ENCODE peak calls at places on chromosome 17, in six cellular contexts. Y is H1; T is mesenchymal stem cell; Q is upper lobe of right lung; R is CD4-positive, CD25-positive, alpha-beta regulatory T cell; M is CD8-positive, alpha-beta memory T cell. S is an unnamed sample.

GRCh38 chr17:63571632-63572310 is 21.5 kb downstream of the DCAF7 start:
- DNase-seq in Q (no peak), R (no peak), M (no peak), Y (no peak), T (peak; percentile 82), S (no peak)

GRCh38 chr17:47847341-47848197 is 3.4 kb downstream of the SP6 start:
- DNase-seq in Q (no peak), Y (peak; percentile 91), M (no peak), T (no peak), R (no peak), S (no peak)

GRCh38 chr17:19341641-19342610 is 20.6 kb downstream of the B9D1 start:
- DNase-seq in Q (peak; percentile 59), Y (no peak), M (no peak), R (no peak), T (peak; percentile 50), S (no peak)

GRCh38 chr17:19933633-19934032 is 44.0 kb downstream of the AKAP10 start:
- DNase-seq in T (no peak), Y (no peak), Q (no peak), R (no peak), M (no peak), S (no peak)

GRCh38 chr17:80687819-80688218 is 143.2 kb downstream of the RPTOR start:
- DNase-seq in T (no peak), R (no peak), Y (no peak), M (no peak), Q (no peak), S (no peak)

GRCh38 chr17:43405861-43406260 is 7.1 kb downstream of the ARL4D start:
- DNase-seq in M (no peak), Y (no peak), R (no peak), T (no peak), Q (no peak), S (no peak)

GRCh38 chr17:73496232-73496631 is 148.0 kb downstream of the SDK2 start:
- DNase-seq in R (no peak), Q (no peak), T (no peak), Y (no peak), M (no peak), S (no peak)

GRCh38 chr17:83113381-83113780 is 34.0 kb downstream of the METRNL start:
- DNase-seq in Q (no peak), R (no peak), M (no peak), Y (no peak), T (no peak), S (no peak)

GRCh38 chr17:27241346-27241946 is 52.5 kb upstream of the WSB1 start:
- DNase-seq in Y (no peak), M (no peak), Q (no peak), T (no peak), R (no peak), S (no peak)

GRCh38 chr17:33290156-33290697 is 2.9 kb downstream of the ASIC2 start:
- DNase-seq in T (no peak), R (no peak), Q (no peak), M (no peak), Y (no peak), S (no peak)

GRCh38 chr17:34261568-34261967 is 6.5 kb downstream of the CCL2 start:
- DNase-seq in T (no peak), M (no peak), Q (no peak), R (no peak), Y (no peak), S (no peak)

GRCh38 chr17:65294184-65294719 is 157.1 kb downstream of the RGS9 start:
- DNase-seq in Y (peak; percentile 77), T (peak; percentile 59), M (peak; percentile 25), R (no peak), Q (peak; percentile 72), S (peak; percentile 60)

GRCh38 chr17:30821751-30822723 is 2.5 kb downstream of the CRLF3 start:
- DNase-seq in Q (no peak), R (peak; percentile 9), M (no peak), T (no peak), Y (no peak), S (no peak)

GRCh38 chr17:30819941-30820705 is 4.4 kb downstream of the CRLF3 start:
- DNase-seq in T (peak; percentile 20), M (no peak), R (no peak), Q (no peak), Y (no peak), S (no peak)

GRCh38 chr17:30812218-30813177 is 12.0 kb downstream of the CRLF3 start:
- DNase-seq in T (no peak), M (no peak), Y (no peak), R (no peak), Q (no peak), S (no peak)

GRCh38 chr17:30816165-30816564 is 8.3 kb downstream of the CRLF3 start:
- DNase-seq in Y (no peak), M (no peak), Q (no peak), R (no peak), T (no peak), S (no peak)
- H3K4me1 ChIP-seq in Y (no peaks in the 10 kb centered on the region), M (peaks cover 75% of the 10 kb centered on the region), Q (peaks cover 39% of the 10 kb centered on the region), R (peaks cover 76% of the 10 kb centered on the region), T (peaks cover 4% of the 10 kb centered on the region), S (no peaks in the 10 kb centered on the region)

GRCh38 chr17:7491583-7491982 is 7.4 kb downstream of the POLR2A start:
- DNase-seq in R (no peak), M (no peak), Q (no peak), Y (no peak), T (no peak), S (no peak)
- H3K4me3 ChIP-seq in R (no peak overlapping the region), M (no peak overlapping the region), Q (no peak overlapping the region), Y (no peak overlapping the region), T (no peak overlapping the region), S (no peak overlapping the region)

DNA sequence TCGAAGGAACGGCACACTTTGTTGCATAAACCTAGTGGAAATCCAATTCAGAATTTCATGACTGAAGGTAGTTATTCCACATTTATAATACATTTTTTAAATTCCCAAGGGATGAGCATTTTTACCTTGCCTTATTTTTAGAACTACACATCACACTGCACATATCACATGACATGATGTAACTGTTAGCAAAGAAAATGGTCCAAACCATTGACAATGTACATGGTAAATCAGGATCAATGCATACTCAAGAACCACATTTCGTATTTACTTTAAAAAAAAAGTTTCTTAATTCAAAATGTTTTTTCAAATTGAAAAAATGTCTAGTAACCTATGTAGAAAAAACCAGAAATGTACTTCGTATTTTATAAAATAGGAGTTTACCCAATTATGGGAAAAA is 2.5 kb downstream of the KANSL1 start:
- DNase-seq in T (no peak), M (no peak), R (no peak), Y (no peak), Q (no peak), S (no peak)
- H3K4me1 ChIP-seq in T (peaks cover 11% of the 10 kb centered on the region), M (peaks cover 66% of the 10 kb centered on the region), R (peaks cover 80% of the 10 kb centered on the region), Y (peaks cover 10% of the 10 kb centered on the region), Q (peaks cover 49% of the 10 kb centered on the region), S (peaks cover 56% of the 10 kb centered on the region)

GRCh38 chr17:77145635-77146632 is 5.2 kb downstream of the SEC14L1 start:
- DNase-seq in Y (no peak), R (no peak), Q (peak; percentile 79), T (peak; percentile 88), M (no peak), S (peak; percentile 84)
- H3K4me3 ChIP-seq in Y (no peak overlapping the region), R (peak overlapping the region; percentile 37), Q (peak overlapping the region; percentile 32), T (peak overlapping the region; percentile 27), M (no peak overlapping the region), S (peak overlapping the region; percentile 1)

DNA sequence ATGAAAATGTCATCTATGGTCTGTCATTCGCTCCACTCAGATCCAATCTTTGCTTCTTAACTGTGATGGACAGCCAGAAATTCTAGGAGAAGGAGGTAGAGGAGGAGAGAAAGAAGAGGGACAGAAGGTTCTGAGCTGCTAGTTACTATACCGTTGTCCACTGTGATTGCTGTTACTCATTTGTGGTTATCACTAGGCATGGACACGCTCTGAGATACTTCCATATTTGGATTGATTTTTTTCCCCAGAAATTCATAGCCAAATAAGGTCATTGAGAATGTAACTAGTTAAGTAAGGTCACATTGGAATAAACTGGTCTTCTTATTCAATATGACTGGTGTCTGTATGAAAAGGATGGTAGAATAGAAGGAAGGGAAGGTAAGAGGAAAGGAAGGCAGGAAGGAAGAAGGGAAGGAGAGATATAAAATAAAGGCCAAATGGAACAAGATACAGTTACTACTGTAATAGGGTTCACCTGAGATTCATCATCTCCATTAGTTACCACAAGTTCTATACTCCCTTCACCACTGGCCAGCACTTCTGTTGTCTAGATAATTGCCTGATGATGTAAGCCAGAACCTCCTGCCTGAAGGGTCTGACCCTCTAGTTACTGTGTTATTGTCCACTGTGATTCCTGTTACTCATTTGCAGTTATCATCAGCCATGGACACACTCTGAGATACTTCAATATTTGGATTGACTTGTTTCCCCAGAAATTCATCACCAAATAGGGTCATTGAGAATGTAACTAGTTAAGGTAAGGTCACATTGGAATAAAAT is 2.9 kb downstream of the KRTAP9-7 start:
- DNase-seq in R (no peak), T (no peak), M (no peak), Q (no peak), Y (no peak), S (no peak)
- H3K4me1 ChIP-seq in R (no peaks in the 10 kb centered on the region), T (peaks cover 3% of the 10 kb centered on the region), M (no peaks in the 10 kb centered on the region), Q (no peaks in the 10 kb centered on the region), Y (no peaks in the 10 kb centered on the region), S (no peaks in the 10 kb centered on the region)

GRCh38 chr17:179721-180379 is 1.6 kb downstream of the DOC2B start:
- DNase-seq in R (no peak), Q (no peak), M (no peak), Y (peak; percentile 69), T (no peak), S (no peak)
- H3K4me3 ChIP-seq in R (no peak overlapping the region), Q (peak overlapping the region; percentile 44), M (no peak overlapping the region), Y (peak overlapping the region; percentile 19), T (no peak overlapping the region), S (peak overlapping the region; percentile 37)

GRCh38 chr17:50583636-50584035 is 23.1 kb downstream of the CACNA1G start:
- DNase-seq in R (no peak), Y (no peak), Q (no peak), T (no peak), M (no peak), S (no peak)
- H3K4me1 ChIP-seq in R (no peaks in the 10 kb centered on the region), Y (no peaks in the 10 kb centered on the region), Q (peaks cover 1% of the 10 kb centered on the region), T (peaks cover 12% of the 10 kb centered on the region), M (no peaks in the 10 kb centered on the region), S (peaks cover 51% of the 10 kb centered on the region)